ENCODE peak calls at places on chromosomes 5 and 9, in seven cellular contexts. A is KBM-7, R is bronchial epithelial cell, D is fibroblast of the aortic adventitia, C is GDM1, G is memory B cell, S is adipocyte. H is an unnamed sample.

GRCh38 chr5:132050136-132050535 is 10.3 kb upstream of the IL3 start:
- DNase-seq in A (peak; percentile 60), R (no peak), D (no peak), C (peak; percentile 63), G (no peak), S (no peak), H (no peak)

GRCh38 chr9:101705135-101705661 is 33.2 kb downstream of the GRIN3A start:
- DNase-seq in A (no peak), R (peak; percentile 8), D (no peak), C (no peak), G (no peak), S (peak; percentile 25), H (no peak)

GRCh38 chr5:124570285-124571035 is 176.0 kb downstream of the ZNF608 start:
- DNase-seq in A (no peak), R (no peak), D (no peak), C (no peak), G (no peak), S (no peak), H (no peak)

GRCh38 chr5:24783596-24783995 is 138.8 kb upstream of the CDH10 start:
- DNase-seq in A (no peak), R (no peak), D (no peak), C (no peak), G (no peak), S (no peak), H (no peak)

GRCh38 chr5:132098151-132098594 is 24.6 kb downstream of the CSF2 start:
- DNase-seq in A (no peak), R (peak; percentile 34), D (peak; percentile 43), C (peak; percentile 35), G (no peak), S (peak; percentile 19), H (no peak)

GRCh38 chr5:112957970-112958773 is 18.4 kb upstream of the DCP2 start:
- DNase-seq in A (no peak), R (peak; percentile 96), D (peak; percentile 96), C (no peak), G (no peak), S (peak; percentile 95), H (no peak)

GRCh38 chr9:14616188-14616982 is 76.8 kb downstream of the ZDHHC21 start:
- DNase-seq in A (peak; percentile 37), R (peak; percentile 65), D (peak; percentile 84), C (no peak), G (peak; percentile 41), S (peak; percentile 79), H (peak; percentile 32)

GRCh38 chr9:111599092-111599947 is at the start of gene PTGR1:
- DNase-seq in A (peak; percentile 77), R (peak; percentile 74), D (peak; percentile 86), C (no peak), G (peak; percentile 11), S (peak; percentile 93), H (peak; percentile 12)

GRCh38 chr5:167049771-167050567 is 1241.5 kb upstream of the WWC1 start:
- DNase-seq in A (no peak), R (no peak), D (no peak), C (no peak), G (no peak), S (no peak), H (no peak)

GRCh38 chr5:74556631-74557595 is 83.6 kb downstream of the ENC1 start:
- DNase-seq in A (no peak), R (peak; percentile 77), D (peak; percentile 44), C (no peak), G (no peak), S (peak; percentile 86), H (no peak)

GRCh38 chr9:98038958-98039357 is 17.6 kb upstream of the NANS start:
- DNase-seq in A (no peak), R (no peak), D (no peak), C (no peak), G (no peak), S (no peak), H (no peak)

GRCh38 chr9:94135222-94135621 is 51.0 kb downstream of the PTPDC1 start:
- DNase-seq in A (no peak), R (peak; percentile 51), D (peak; percentile 78), C (no peak), G (no peak), S (peak; percentile 92), H (no peak)

GRCh38 chr5:177403826-177404640 is 3.6 kb upstream of the PFN3 start:
- DNase-seq in A (peak; percentile 86), R (peak; percentile 56), D (peak; percentile 75), C (peak; percentile 90), G (peak; percentile 85), S (peak; percentile 86), H (peak; percentile 84)

GRCh38 chr5:83097582-83098265 is 20.4 kb downstream of the XRCC4 start:
- DNase-seq in A (no peak), R (peak; percentile 73), D (peak; percentile 60), C (no peak), G (no peak), S (no peak), H (no peak)

GRCh38 chr5:43145071-43145470 is 24.4 kb downstream of the ZNF131 start:
- DNase-seq in A (no peak), R (no peak), D (no peak), C (no peak), G (no peak), S (no peak), H (no peak)

GRCh38 chr5:15023846-15024245 is 152.3 kb upstream of the ANKH start:
- DNase-seq in A (no peak), R (peak; percentile 48), D (no peak), C (no peak), G (no peak), S (no peak), H (no peak)

GRCh38 chr9:71648453-71648852 is 119.9 kb downstream of the CEMIP2 start:
- DNase-seq in A (no peak), R (no peak), D (no peak), C (no peak), G (no peak), S (no peak), H (no peak)

GRCh38 chr5:141992349-141992963 is 20.4 kb downstream of the GNPDA1 start:
- DNase-seq in A (peak; percentile 60), R (peak; percentile 62), D (peak; percentile 76), C (peak; percentile 9), G (peak; percentile 59), S (peak; percentile 85), H (peak; percentile 40)

GRCh38 chr5:160619381-160619780 is 197.7 kb downstream of the PTTG1 start:
- DNase-seq in A (no peak), R (no peak), D (no peak), C (no peak), G (no peak), S (no peak), H (no peak)

H was measured in naive B cell.